ENCODE peak calls at places on chromosomes 5 and 9, in ten cellular contexts. M is fibroblast of lung, C is psoas muscle, V is HCT116, T is PC-9, K is H9, Z is AG04449, F is neural crest cell, Y is nephron progenitor cell, O is IMR-90. I is an unnamed sample.

GRCh38 chr9:88748566-88749238 is 213.7 kb downstream of the NXNL2 start:
- DNase-seq in M (peak; percentile 85), C (peak; percentile 75), V (no peak), T (peak; percentile 57), K (no peak), Z (no peak), F (no peak), Y (no peak), O (peak; percentile 81), I (no peak)

GRCh38 chr9:123834907-123835562 is 94.9 kb downstream of the DENND1A start:
- DNase-seq in M (peak; percentile 43), C (no peak), V (no peak), T (no peak), K (no peak), Z (no peak), F (no peak), Y (no peak), O (peak; percentile 29), I (no peak)

GRCh38 chr9:136119259-136120118 is 814 bp upstream of the TMEM250 start:
- DNase-seq in M (no peak), C (peak; percentile 77), V (no peak), T (peak; percentile 68), K (peak; percentile 79), Z (no peak), F (no peak), Y (peak; percentile 53), O (peak; percentile 19), I (no peak)

GRCh38 chr5:2751592-2752021 is at the start of gene IRX2:
- DNase-seq in M (peak; percentile 84), C (peak; percentile 71), V (no peak), T (no peak), K (peak; percentile 95), Z (peak; percentile 90), F (peak; percentile 80), Y (peak; percentile 92), O (peak; percentile 59), I (no peak)

GRCh38 chr9:37215456-37216229 is 95.3 kb downstream of the ZCCHC7 start:
- DNase-seq in M (peak; percentile 3), C (no peak), V (no peak), T (no peak), K (no peak), Z (no peak), F (no peak), Y (no peak), O (peak; percentile 55), I (no peak)

GRCh38 chr9:70639853-70640814 is 225.7 kb upstream of the KLF9 start:
- DNase-seq in M (peak; percentile 74), C (no peak), V (peak; percentile 22), T (peak; percentile 8), K (no peak), Z (peak; percentile 29), F (peak; percentile 19), Y (no peak), O (peak; percentile 60), I (no peak)

GRCh38 chr5:132434813-132435286 is 55.7 kb downstream of the IRF1 start:
- DNase-seq in M (no peak), C (no peak), V (no peak), T (no peak), K (no peak), Z (no peak), F (no peak), Y (no peak), O (no peak), I (no peak)

GRCh38 chr5:143051244-143052058 is 281.3 kb downstream of the ARHGAP26 start:
- DNase-seq in M (peak; percentile 97), C (no peak), V (no peak), T (peak; percentile 3), K (no peak), Z (peak; percentile 80), F (no peak), Y (no peak), O (peak; percentile 90), I (no peak)

GRCh38 chr9:108637340-108637739 is 218.4 kb downstream of the ACTL7B start:
- DNase-seq in M (no peak), C (no peak), V (no peak), T (no peak), K (no peak), Z (no peak), F (no peak), Y (no peak), O (no peak), I (no peak)

GRCh38 chr5:33793836-33794549 is 97.8 kb downstream of the ADAMTS12 start:
- DNase-seq in M (no peak), C (no peak), V (no peak), T (no peak), K (no peak), Z (no peak), F (no peak), Y (no peak), O (no peak), I (no peak)

GRCh38 chr5:40626834-40627233 is 52.9 kb upstream of the PTGER4 start:
- DNase-seq in M (no peak), C (no peak), V (no peak), T (no peak), K (no peak), Z (no peak), F (no peak), Y (no peak), O (no peak), I (no peak)

GRCh38 chr5:6703791-6704190 is 9.4 kb upstream of the TENT4A start:
- DNase-seq in M (peak; percentile 28), C (no peak), V (no peak), T (no peak), K (no peak), Z (no peak), F (no peak), Y (no peak), O (peak; percentile 63), I (no peak)

GRCh38 chr5:51684794-51685355 is 301.6 kb downstream of the ISL1 start:
- DNase-seq in M (no peak), C (no peak), V (no peak), T (no peak), K (no peak), Z (no peak), F (no peak), Y (no peak), O (no peak), I (no peak)
- TF ChIP-seq CTCF in M (no peak), C (no peak), V (peak; percentile 36), T (peak; percentile 52), K (peak; percentile 47), Z (no peak), F (no peak), Y (no peak), O (no peak), I (no peak)

GRCh38 chr9:12777149-12778010 is 2.6 kb downstream of the LURAP1L start:
- DNase-seq in M (no peak), C (no peak), V (no peak), T (no peak), K (no peak), Z (no peak), F (no peak), Y (no peak), O (no peak), I (no peak)

GRCh38 chr9:12775373-12775962 is 648 bp downstream of the LURAP1L start:
- DNase-seq in M (no peak), C (no peak), V (no peak), T (no peak), K (peak; percentile 53), Z (no peak), F (peak; percentile 14), Y (peak; percentile 58), O (no peak), I (no peak)

GRCh38 chr9:12776775-12777055 is 1.9 kb downstream of the LURAP1L start:
- DNase-seq in M (peak; percentile 56), C (no peak), V (no peak), T (no peak), K (no peak), Z (no peak), F (no peak), Y (no peak), O (peak; percentile 63), I (no peak)

GRCh38 chr9:12774861-12775367 is at the start of gene LURAP1L:
- DNase-seq in M (peak; percentile 94), C (no peak), V (peak; percentile 70), T (peak; percentile 14), K (peak; percentile 53), Z (no peak), F (peak; percentile 8), Y (peak; percentile 26), O (peak; percentile 83), I (no peak)

GRCh38 chr9:12775963-12776774 is 1.3 kb downstream of the LURAP1L start:
- DNase-seq in M (peak; percentile 95), C (peak; percentile 86), V (peak; percentile 57), T (peak; percentile 64), K (peak; percentile 88), Z (no peak), F (peak; percentile 62), Y (peak; percentile 76), O (peak; percentile 89), I (peak; percentile 49)
- TF ChIP-seq CTCF in M (peak; percentile 62), C (peak; percentile 37), V (peak; percentile 45), T (peak; percentile 48), K (peak; percentile 53), Z (peak; percentile 72), F (peak; percentile 60), Y (peak; percentile 39), O (peak; percentile 53), I (no peak)

DNA sequence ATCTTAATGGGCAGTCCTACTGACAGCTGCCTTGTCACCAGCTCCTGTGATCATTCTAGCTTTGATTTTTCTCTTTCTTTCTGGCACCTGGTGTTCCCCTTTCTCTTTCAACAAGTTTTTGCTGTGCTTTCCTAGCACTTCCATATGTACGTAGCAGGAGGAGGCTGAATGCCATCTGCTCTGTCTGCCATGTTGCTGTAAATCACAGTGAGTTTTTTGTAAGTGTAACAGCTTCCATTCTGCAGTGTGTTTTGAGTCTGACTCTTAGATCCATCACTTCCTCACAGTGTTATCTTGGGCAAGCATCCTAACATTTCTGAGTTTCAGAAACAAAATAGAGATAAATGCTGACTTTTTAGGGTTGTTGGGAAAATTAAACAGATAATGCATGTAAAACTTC is 247.9 kb downstream of the DOCK8 start:
- DNase-seq in M (no peak), C (no peak), V (no peak), T (no peak), K (no peak), Z (no peak), F (no peak), Y (no peak), O (no peak), I (no peak)
- TF ChIP-seq CTCF in M (no peak), C (no peak), V (no peak), T (no peak), K (no peak), Z (no peak), F (no peak), Y (no peak), O (no peak), I (no peak)

GRCh38 chr9:33375238-33375840 is 27.0 kb downstream of the AQP7 start:
- DNase-seq in M (no peak), C (peak; percentile 35), V (peak; percentile 76), T (no peak), K (peak; percentile 78), Z (no peak), F (peak; percentile 46), Y (peak; percentile 50), O (peak; percentile 19), I (no peak)
- TF ChIP-seq CTCF in M (no peak), C (no peak), V (no peak), T (peak; percentile 7), K (no peak), Z (no peak), F (no peak), Y (no peak), O (no peak), I (no peak)

DNA sequence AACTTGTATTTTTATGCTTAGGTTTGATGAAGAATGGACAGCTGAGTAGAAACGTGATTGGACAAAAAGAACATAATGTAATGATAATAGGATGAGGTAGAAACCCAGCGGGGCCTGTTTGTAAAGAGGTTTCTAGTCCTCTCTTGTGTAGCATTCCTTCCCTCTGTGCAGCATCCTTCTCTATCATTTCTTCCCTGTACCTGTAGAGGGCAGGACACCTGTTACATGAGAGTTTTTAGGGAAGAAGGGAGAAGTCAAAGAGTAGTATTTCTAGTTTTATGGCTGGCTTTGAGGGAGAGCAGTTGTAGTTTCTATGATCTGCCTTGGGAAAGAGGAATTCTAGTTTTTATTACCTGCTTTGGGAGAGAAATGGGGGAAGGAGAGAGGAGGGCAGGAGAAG is 162.1 kb upstream of the FST start:
- DNase-seq in M (no peak), C (no peak), V (no peak), T (no peak), K (no peak), Z (no peak), F (no peak), Y (no peak), O (no peak), I (no peak)
- TF ChIP-seq CTCF in M (no peak), C (no peak), V (peak; percentile 56), T (peak; percentile 48), K (peak; percentile 73), Z (no peak), F (no peak), Y (no peak), O (no peak), I (no peak)

I was measured in omental fat pad.